ENCODE peak calls at places on chromosomes 16 and 17, in five cellular contexts. O is trophoblast cell; Z is CD8-positive, alpha-beta T cell; D is colonic mucosa; T is ovary. W is an unnamed sample. For H3K9me3, the result is how much of the 10 kb centered on the place peaks cover.

GRCh38 chr16:4393243-4393606 is 21.6 kb downstream of the VASN start:
- DNase-seq in T (no peak), O (peak), D (no peak), Z (no peak), W (no peak)

GRCh38 chr17:7354262-7354781 is 634 bp upstream of the TMEM95 start:
- DNase-seq in O (peak), Z (no peak), T (peak), D (peak), W (no peak)

GRCh38 chr17:27832851-27833250 is 32.5 kb upstream of the NOS2 start:
- DNase-seq in Z (no peak), T (no peak), O (peak), D (no peak), W (no peak)

GRCh38 chr17:28896884-28897768 is at the start of gene FLOT2:
- DNase-seq in T (peak), D (peak), O (peak), Z (peak), W (peak)

GRCh38 chr16:74896389-74897370 is 88.2 kb downstream of the WDR59 start:
- DNase-seq in O (no peak), D (no peak), Z (no peak), T (no peak), W (no peak)

GRCh38 chr16:64626771-64627170 is 495.1 kb downstream of the CDH11 start:
- DNase-seq in T (no peak), O (no peak), Z (no peak), D (no peak), W (no peak)

GRCh38 chr16:12362482-12363458 is 386.2 kb downstream of the SNX29 start:
- DNase-seq in D (peak), T (no peak), O (no peak), Z (no peak), W (no peak)

GRCh38 chr17:14207791-14208190 is 28.9 kb downstream of the CDRT15 start:
- DNase-seq in Z (no peak), O (no peak), D (no peak), T (no peak), W (no peak)

GRCh38 chr16:27097671-27098275 is 31.0 kb downstream of the C16orf82 start:
- DNase-seq in O (no peak), Z (no peak), T (no peak), D (no peak), W (no peak)

GRCh38 chr16:71623597-71623996 is 2.4 kb upstream of the MARVELD3 start:
- DNase-seq in D (no peak), Z (no peak), O (no peak), T (no peak), W (no peak)

GRCh38 chr16:89637379-89637778 is 20.1 kb downstream of the CHMP1A start:
- DNase-seq in T (no peak), D (no peak), Z (no peak), O (no peak), W (no peak)

GRCh38 chr16:65666132-65666869 is 544.4 kb upstream of the CDH11 start:
- DNase-seq in Z (no peak), T (peak), O (no peak), D (no peak), W (no peak)

GRCh38 chr17:42423766-42424165 is 710 bp upstream of the CAVIN1 start:
- DNase-seq in T (no peak), Z (no peak), O (no peak), D (no peak), W (no peak)
- H3K27ac ChIP-seq in T (peak), Z (no peak), O (no peak), D (no peak), W (peak)

GRCh38 chr16:80039777-80040176 is 439.2 kb upstream of the MAF start:
- DNase-seq in O (no peak), D (no peak), T (no peak), Z (no peak), W (no peak)
- H3K9me3 ChIP-seq in O (under half), D (under half), T (under half), Z (under half), W (under half)

DNA sequence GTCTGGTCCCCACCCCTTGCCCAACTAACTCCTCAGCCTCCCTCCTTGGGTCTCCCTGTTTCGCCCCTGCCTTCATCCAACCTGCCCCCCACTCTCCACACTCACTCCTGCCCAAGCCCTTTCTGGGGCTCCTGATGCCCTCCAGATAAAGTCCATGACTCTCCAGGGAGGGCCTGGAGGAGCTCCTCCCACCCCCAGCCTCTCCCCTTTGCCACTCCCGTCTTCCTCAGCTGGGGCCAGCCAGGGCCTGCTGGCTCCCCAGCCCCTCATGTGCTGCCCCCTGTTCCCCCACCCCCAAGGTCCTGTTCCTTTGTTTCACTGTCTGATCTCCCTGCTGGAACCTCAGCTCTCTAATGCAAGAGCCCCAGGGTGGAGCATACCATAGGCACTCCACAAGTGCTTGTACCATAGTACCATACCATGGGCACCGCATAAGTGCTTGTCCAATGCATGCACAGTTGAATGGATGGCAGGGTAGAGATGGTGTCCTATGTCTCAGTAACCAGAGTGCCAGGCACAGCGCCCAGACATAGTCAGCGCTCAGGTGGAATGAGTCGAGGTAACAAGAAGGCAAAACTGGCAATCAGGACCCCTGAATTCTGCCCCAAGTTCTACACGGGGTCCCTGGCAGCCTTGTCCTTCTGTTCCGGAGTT is 1.5 kb downstream of the PLCD3 start:
- DNase-seq in D (peak), O (no peak), Z (no peak), T (peak), W (no peak)
- H3K4me3 ChIP-seq in D (peak), O (no peak), Z (no peak), T (no peak), W (no peak)

GRCh38 chr17:68441064-68441770 is 16.1 kb downstream of the WIPI1 start:
- DNase-seq in D (no peak), Z (no peak), O (peak), T (no peak), W (no peak)

GRCh38 chr17:68437979-68438877 is 19.1 kb downstream of the WIPI1 start:
- DNase-seq in O (no peak), T (no peak), Z (no peak), D (peak), W (no peak)

GRCh38 chr17:68443974-68444464 is 13.3 kb downstream of the WIPI1 start:
- DNase-seq in O (no peak), D (no peak), Z (no peak), T (no peak), W (no peak)

GRCh38 chr17:68439656-68440290 is 17.5 kb downstream of the WIPI1 start:
- DNase-seq in O (no peak), T (no peak), D (no peak), Z (no peak), W (no peak)

GRCh38 chr17:68440526-68440925 is 16.8 kb downstream of the WIPI1 start:
- DNase-seq in O (no peak), D (no peak), Z (no peak), T (no peak), W (no peak)
- H3K27ac ChIP-seq in O (no peak), D (no peak), Z (no peak), T (no peak), W (no peak)

DNA sequence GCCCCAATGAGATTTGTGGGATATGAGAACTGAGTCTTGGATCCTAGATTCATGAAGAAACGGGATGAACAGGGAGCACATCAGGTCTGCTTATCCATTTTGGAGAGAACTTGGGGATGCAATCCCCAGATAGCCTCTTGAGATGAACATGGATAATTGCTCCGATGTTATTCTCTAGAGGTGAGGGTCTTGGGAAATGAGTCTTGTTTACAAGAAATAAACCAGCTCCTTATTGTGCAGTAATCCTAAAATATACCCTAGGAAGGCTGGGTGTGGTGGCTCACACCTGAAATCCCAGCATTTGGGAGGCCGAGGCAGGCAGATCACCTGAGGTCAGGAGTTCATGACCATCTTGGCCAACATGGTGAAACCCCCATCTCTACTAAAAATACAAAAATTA is at the start of gene OR1D2:
- DNase-seq in D (no peak), T (no peak), Z (no peak), O (no peak), W (no peak)
- H3K9me3 ChIP-seq in D (under half), T (under half), Z (under half), O (under half), W (under half)